ENCODE peak calls at places on chromosome 22, in ten cellular contexts. X is astrocyte, W is esophagus squamous epithelium, J is cardiac muscle cell, C is spleen, Z is ascending aorta, Y is IMR-90, R is heart left ventricle, U is mucosa of descending colon, F is bronchial epithelial cell. N is an unnamed sample.

GRCh38 chr22:23466351-23466750 is 113.7 kb downstream of the IGLL1 start:
- DNase-seq in X (no peak), W (no peak), J (no peak), C (no peak), Z (no peak), Y (no peak), R (no peak), U (no peak), F (no peak), N (no peak)

GRCh38 chr22:36422287-36423014 is 34.7 kb upstream of the MYH9 start:
- DNase-seq in X (no peak), W (no peak), J (no peak), C (no peak), Z (no peak), Y (no peak), R (no peak), U (no peak), F (no peak), N (no peak)

GRCh38 chr22:24591286-24591830 is 1.5 kb downstream of the LRRC75B start:
- DNase-seq in X (no peak), W (no peak), J (no peak), C (no peak), Z (no peak), Y (no peak), R (no peak), U (no peak), F (no peak), N (no peak)

GRCh38 chr22:48662476-48663150 is 1165.1 kb downstream of the BRD1 start:
- DNase-seq in X (no peak), W (no peak), J (no peak), C (no peak), Z (no peak), Y (no peak), R (no peak), U (no peak), F (no peak), N (no peak)

GRCh38 chr22:48121984-48122383 is 1359.5 kb downstream of the TBC1D22A start:
- DNase-seq in X (no peak), W (no peak), J (no peak), C (no peak), Z (no peak), Y (no peak), R (no peak), U (no peak), F (no peak), N (no peak)

GRCh38 chr22:22818202-22818538 is 69.4 kb upstream of the IGLL5 start:
- DNase-seq in X (no peak), W (no peak), J (no peak), C (no peak), Z (no peak), Y (no peak), R (no peak), U (no peak), F (no peak), N (no peak)

GRCh38 chr22:28817919-28818859 is 17.8 kb upstream of the XBP1 start:
- DNase-seq in X (no peak), W (no peak), J (peak; percentile 73), C (peak; percentile 49), Z (no peak), Y (no peak), R (peak; percentile 29), U (peak; percentile 75), F (peak; percentile 21), N (peak; percentile 77)

GRCh38 chr22:34946339-34946985 is 119.5 kb upstream of the ISX start:
- DNase-seq in X (peak; percentile 32), W (no peak), J (no peak), C (no peak), Z (no peak), Y (no peak), R (no peak), U (no peak), F (no peak), N (no peak)

GRCh38 chr22:40728731-40729189 is 49.5 kb downstream of the MCHR1 start:
- DNase-seq in X (peak; percentile 51), W (no peak), J (peak; percentile 79), C (peak; percentile 79), Z (no peak), Y (no peak), R (no peak), U (peak; percentile 44), F (peak; percentile 77), N (peak; percentile 58)

GRCh38 chr22:42928969-42929837 is 72.1 kb upstream of the ARFGAP3 start:
- DNase-seq in X (no peak), W (no peak), J (no peak), C (peak; percentile 48), Z (no peak), Y (no peak), R (no peak), U (peak; percentile 39), F (no peak), N (peak; percentile 61)

GRCh38 chr22:42929838-42930155 is 72.7 kb upstream of the ARFGAP3 start:
- DNase-seq in X (no peak), W (no peak), J (no peak), C (peak; percentile 35), Z (no peak), Y (no peak), R (no peak), U (no peak), F (no peak), N (no peak)

GRCh38 chr22:42932197-42932519 is 75.1 kb upstream of the ARFGAP3 start:
- DNase-seq in X (no peak), W (no peak), J (no peak), C (no peak), Z (no peak), Y (no peak), R (no peak), U (no peak), F (no peak), N (no peak)

GRCh38 chr22:42931421-42932196 is 74.5 kb upstream of the ARFGAP3 start:
- DNase-seq in X (no peak), W (no peak), J (no peak), C (peak; percentile 86), Z (no peak), Y (peak; percentile 18), R (no peak), U (no peak), F (no peak), N (no peak)

GRCh38 chr22:42930810-42931420 is 73.8 kb upstream of the ARFGAP3 start:
- DNase-seq in X (peak; percentile 39), W (no peak), J (no peak), C (peak; percentile 73), Z (no peak), Y (peak; percentile 52), R (no peak), U (no peak), F (peak; percentile 87), N (no peak)
- TF ChIP-seq CTCF in X (peak; percentile 19), W (peak; percentile 69), J (no peak), C (no peak), Z (peak; percentile 35), Y (peak; percentile 13), R (no peak), U (no peak), F (peak; percentile 77), N (no peak)

GRCh38 chr22:27443315-27443714 is 358.2 kb downstream of the MN1 start:
- DNase-seq in X (no peak), W (no peak), J (no peak), C (no peak), Z (no peak), Y (no peak), R (no peak), U (no peak), F (no peak), N (no peak)

GRCh38 chr22:27452245-27452644 is 349.3 kb downstream of the MN1 start:
- DNase-seq in X (no peak), W (no peak), J (no peak), C (no peak), Z (no peak), Y (no peak), R (no peak), U (no peak), F (no peak), N (no peak)

GRCh38 chr22:27450448-27450847 is 351.1 kb downstream of the MN1 start:
- DNase-seq in X (no peak), W (no peak), J (no peak), C (no peak), Z (no peak), Y (no peak), R (no peak), U (no peak), F (no peak), N (no peak)

GRCh38 chr22:27445876-27446275 is 355.7 kb downstream of the MN1 start:
- DNase-seq in X (no peak), W (no peak), J (no peak), C (no peak), Z (no peak), Y (peak; percentile 2), R (peak; percentile 70), U (peak; percentile 30), F (no peak), N (no peak)

GRCh38 chr22:27447316-27447715 is 354.2 kb downstream of the MN1 start:
- DNase-seq in X (no peak), W (no peak), J (no peak), C (no peak), Z (no peak), Y (no peak), R (no peak), U (no peak), F (no peak), N (no peak)
- H3K4me3 ChIP-seq in X (no peak overlapping the region), W (no peak overlapping the region), J (no peak overlapping the region), C (no peak overlapping the region), Z (no peak overlapping the region), Y (no peak overlapping the region), R (no peak overlapping the region), U (no peak overlapping the region), F (no peak overlapping the region), N (no peak overlapping the region)

GRCh38 chr22:20802452-20802851 is 28.5 kb downstream of the SERPIND1 start:
- DNase-seq in X (no peak), W (no peak), J (no peak), C (no peak), Z (no peak), Y (no peak), R (no peak), U (no peak), F (no peak), N (no peak)
- H3K36me3 ChIP-seq in X (peaks cover 40% of the 10 kb centered on the region), W (peaks cover 56% of the 10 kb centered on the region), J (peaks cover 56% of the 10 kb centered on the region), C (peaks cover 98% of the 10 kb centered on the region), Z (peaks cover 83% of the 10 kb centered on the region), Y (peaks cover 49% of the 10 kb centered on the region), R (peaks cover 99% of the 10 kb centered on the region), U (peaks cover 22% of the 10 kb centered on the region), F (peaks cover 23% of the 10 kb centered on the region), N (peaks cover 30% of the 10 kb centered on the region)

GRCh38 chr22:30276041-30276440 is 9.4 kb upstream of the OSM start:
- DNase-seq in X (no peak), W (no peak), J (no peak), C (no peak), Z (no peak), Y (no peak), R (no peak), U (no peak), F (no peak), N (no peak)

GRCh38 chr22:30279932-30280331 is 9.4 kb downstream of the CASTOR1 start:
- DNase-seq in X (no peak), W (no peak), J (no peak), C (no peak), Z (no peak), Y (no peak), R (no peak), U (no peak), F (no peak), N (no peak)

GRCh38 chr22:30275625-30276024 is 9.0 kb upstream of the OSM start:
- DNase-seq in X (no peak), W (no peak), J (no peak), C (no peak), Z (no peak), Y (no peak), R (no peak), U (no peak), F (peak; percentile 56), N (no peak)

GRCh38 chr22:30279389-30279788 is 9.9 kb downstream of the CASTOR1 start:
- DNase-seq in X (no peak), W (no peak), J (no peak), C (no peak), Z (no peak), Y (no peak), R (peak; percentile 62), U (no peak), F (no peak), N (no peak)

GRCh38 chr22:30277547-30278344 is 11.1 kb upstream of the OSM start:
- DNase-seq in X (peak; percentile 74), W (no peak), J (peak; percentile 33), C (no peak), Z (no peak), Y (peak; percentile 80), R (no peak), U (peak; percentile 41), F (peak; percentile 81), N (no peak)
- TF ChIP-seq CTCF in X (no peak), W (no peak), J (no peak), C (no peak), Z (no peak), Y (no peak), R (no peak), U (no peak), F (no peak), N (no peak)